ENCODE peak calls at places on chromosomes 6 and 20, in seven cellular contexts. Q is IMR-90, N is AG10803, F is cardiac fibroblast, Z is pancreas, V is heart right ventricle, H is GM12878. O is an unnamed sample.

GRCh38 chr20:37903317-37904007 is 535 bp downstream of the VSTM2L start:
- DNase-seq in Q (no peak), N (no peak), F (no peak), Z (no peak), V (no peak), H (no peak), O (no peak)

GRCh38 chr6:19327246-19327645 is 509.9 kb upstream of the ID4 start:
- DNase-seq in Q (peak), N (peak), F (peak), Z (no peak), V (no peak), H (no peak), O (no peak)

GRCh38 chr6:166671434-166672061 is 44.5 kb upstream of the RPS6KA2 start:
- DNase-seq in Q (no peak), N (no peak), F (peak), Z (no peak), V (no peak), H (no peak), O (no peak)

GRCh38 chr6:98416027-98416426 is 418.3 kb upstream of the POU3F2 start:
- DNase-seq in Q (no peak), N (no peak), F (no peak), Z (no peak), V (no peak), H (no peak), O (no peak)

GRCh38 chr20:46600286-46600752 is 49.9 kb upstream of the OCSTAMP start:
- DNase-seq in Q (no peak), N (no peak), F (no peak), Z (no peak), V (no peak), H (no peak), O (no peak)

GRCh38 chr6:28863607-28864320 is 60.0 kb downstream of the TRIM27 start:
- DNase-seq in Q (peak), N (peak), F (peak), Z (peak), V (peak), H (peak), O (peak)

GRCh38 chr6:134247271-134247833 is 70.6 kb downstream of the SGK1 start:
- DNase-seq in Q (no peak), N (no peak), F (no peak), Z (no peak), V (no peak), H (peak), O (no peak)

GRCh38 chr20:20439602-20440001 is 71.7 kb downstream of the INSM1 start:
- DNase-seq in Q (no peak), N (no peak), F (no peak), Z (no peak), V (no peak), H (no peak), O (no peak)

GRCh38 chr20:12433724-12434123 is 516.0 kb downstream of the BTBD3 start:
- DNase-seq in Q (no peak), N (no peak), F (no peak), Z (no peak), V (no peak), H (no peak), O (no peak)

GRCh38 chr6:90538651-90539050 is 48.2 kb downstream of the MAP3K7 start:
- DNase-seq in Q (peak), N (no peak), F (peak), Z (no peak), V (no peak), H (no peak), O (no peak)

GRCh38 chr20:49323622-49324238 is 45.9 kb upstream of the ZNFX1 start:
- DNase-seq in Q (peak), N (peak), F (peak), Z (no peak), V (no peak), H (no peak), O (no peak)

GRCh38 chr20:2314759-2315439 is 19.1 kb downstream of the TGM3 start:
- DNase-seq in Q (peak), N (peak), F (peak), Z (no peak), V (peak), H (no peak), O (no peak)

GRCh38 chr6:43736211-43736786 is 33.7 kb upstream of the VEGFA start:
- DNase-seq in Q (no peak), N (no peak), F (no peak), Z (no peak), V (no peak), H (no peak), O (no peak)

GRCh38 chr20:62907377-62908317 is 18.7 kb downstream of the DIDO1 start:
- DNase-seq in Q (peak), N (no peak), F (no peak), Z (no peak), V (no peak), H (no peak), O (no peak)

GRCh38 chr20:46898433-46898832 is 3.8 kb downstream of the EYA2 start:
- DNase-seq in Q (no peak), N (no peak), F (no peak), Z (no peak), V (no peak), H (no peak), O (no peak)

GRCh38 chr20:17735959-17736621 is 36.3 kb downstream of the BANF2 start:
- DNase-seq in Q (peak), N (no peak), F (no peak), Z (no peak), V (no peak), H (no peak), O (no peak)

GRCh38 chr6:13427346-13427745 is 60.1 kb downstream of the GFOD1 start:
- DNase-seq in Q (no peak), N (no peak), F (no peak), Z (no peak), V (no peak), H (peak), O (no peak)

GRCh38 chr6:13428528-13429405 is 58.6 kb downstream of the GFOD1 start:
- DNase-seq in Q (no peak), N (no peak), F (no peak), Z (no peak), V (no peak), H (peak), O (no peak)

GRCh38 chr6:13429406-13429753 is 58.0 kb downstream of the GFOD1 start:
- DNase-seq in Q (no peak), N (no peak), F (no peak), Z (no peak), V (no peak), H (no peak), O (no peak)

GRCh38 chr6:13425971-13426931 is 61.1 kb downstream of the GFOD1 start:
- DNase-seq in Q (peak), N (peak), F (peak), Z (no peak), V (no peak), H (peak), O (no peak)

DNA sequence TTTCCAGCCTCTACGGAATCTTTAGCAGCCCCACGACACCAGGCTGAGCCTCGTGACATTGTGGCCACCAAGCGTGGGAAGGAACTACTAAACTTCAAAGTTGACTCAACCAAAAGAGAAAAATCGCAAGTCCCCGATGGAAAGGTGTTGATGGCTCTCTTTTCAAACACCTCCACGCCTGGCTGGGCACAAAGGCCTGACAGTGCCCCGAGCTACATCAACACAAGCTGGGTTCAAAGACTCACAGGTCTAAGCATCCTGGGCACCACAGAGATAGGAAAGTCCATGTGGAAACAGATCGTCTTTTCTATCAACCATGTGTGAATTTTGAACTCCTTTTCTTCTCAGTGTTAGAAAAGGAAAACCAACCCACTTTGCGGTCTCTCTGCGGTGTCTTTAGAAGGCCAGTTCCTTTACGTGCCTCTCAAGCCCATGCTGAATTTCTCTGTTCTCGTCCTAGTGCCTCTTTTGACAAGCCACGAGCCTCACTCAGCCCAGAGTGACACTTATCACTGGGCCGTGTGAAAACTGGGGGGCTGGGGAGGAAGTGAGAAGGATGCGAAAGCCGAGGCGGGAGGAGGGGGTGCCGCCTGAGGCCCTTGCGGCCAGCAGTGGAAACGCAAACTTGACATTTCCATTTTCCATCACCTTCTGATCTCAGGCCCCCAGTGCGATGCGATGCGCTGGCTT is 59.4 kb downstream of the GFOD1 start:
- DNase-seq in Q (no peak), N (no peak), F (no peak), Z (no peak), V (no peak), H (peak), O (no peak)
- TF ChIP-seq CTCF in Q (no peak), N (no peak), F (no peak), Z (no peak), V (no peak), H (peak), O (no peak)

GRCh38 chr6:25219147-25219546 is 60.0 kb upstream of the CARMIL1 start:
- DNase-seq in Q (no peak), N (no peak), F (no peak), Z (no peak), V (no peak), H (no peak), O (no peak)

GRCh38 chr6:25217275-25217674 is 61.9 kb upstream of the CARMIL1 start:
- DNase-seq in Q (no peak), N (peak), F (no peak), Z (no peak), V (no peak), H (no peak), O (no peak)

GRCh38 chr6:25218346-25218745 is 60.8 kb upstream of the CARMIL1 start:
- DNase-seq in Q (no peak), N (no peak), F (no peak), Z (peak), V (no peak), H (no peak), O (no peak)

GRCh38 chr6:25220853-25221252 is 58.3 kb upstream of the CARMIL1 start:
- DNase-seq in Q (no peak), N (no peak), F (no peak), Z (no peak), V (no peak), H (no peak), O (no peak)

DNA sequence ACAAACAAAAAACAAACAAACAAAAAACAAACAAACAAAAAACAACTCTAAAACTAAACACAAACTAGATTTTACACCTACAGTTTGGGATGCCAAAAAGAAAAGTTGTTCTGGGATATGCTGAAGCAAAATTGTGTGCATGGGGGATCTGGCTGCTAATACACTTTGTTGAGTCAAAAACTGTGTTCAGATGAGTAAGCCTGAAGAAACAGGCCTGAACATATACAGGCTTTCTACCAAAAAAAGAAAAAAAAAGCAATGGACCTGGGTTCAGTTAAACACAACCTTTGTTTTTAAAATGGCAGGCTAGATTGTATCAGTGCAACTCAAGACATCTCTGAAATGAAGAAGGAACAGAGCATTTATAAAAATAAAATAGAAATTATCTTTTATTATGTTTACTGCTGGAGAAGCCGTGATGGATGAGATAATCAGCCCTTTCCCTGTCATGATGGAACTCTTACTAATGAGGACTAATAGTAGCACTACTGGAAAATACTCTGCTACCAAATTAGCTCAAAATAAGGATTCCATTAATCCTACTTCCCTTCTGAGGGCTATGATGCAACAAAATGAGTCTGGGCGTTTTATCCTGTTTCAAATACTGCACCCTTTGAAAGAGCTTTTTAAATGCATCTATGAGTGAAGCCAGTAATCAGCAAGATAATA is 59.5 kb upstream of the CARMIL1 start:
- DNase-seq in Q (no peak), N (no peak), F (no peak), Z (no peak), V (no peak), H (no peak), O (no peak)
- H3K4me3 ChIP-seq in Q (no peak), N (no peak), F (no peak), Z (no peak), V (no peak), H (no peak), O (no peak)

DNA sequence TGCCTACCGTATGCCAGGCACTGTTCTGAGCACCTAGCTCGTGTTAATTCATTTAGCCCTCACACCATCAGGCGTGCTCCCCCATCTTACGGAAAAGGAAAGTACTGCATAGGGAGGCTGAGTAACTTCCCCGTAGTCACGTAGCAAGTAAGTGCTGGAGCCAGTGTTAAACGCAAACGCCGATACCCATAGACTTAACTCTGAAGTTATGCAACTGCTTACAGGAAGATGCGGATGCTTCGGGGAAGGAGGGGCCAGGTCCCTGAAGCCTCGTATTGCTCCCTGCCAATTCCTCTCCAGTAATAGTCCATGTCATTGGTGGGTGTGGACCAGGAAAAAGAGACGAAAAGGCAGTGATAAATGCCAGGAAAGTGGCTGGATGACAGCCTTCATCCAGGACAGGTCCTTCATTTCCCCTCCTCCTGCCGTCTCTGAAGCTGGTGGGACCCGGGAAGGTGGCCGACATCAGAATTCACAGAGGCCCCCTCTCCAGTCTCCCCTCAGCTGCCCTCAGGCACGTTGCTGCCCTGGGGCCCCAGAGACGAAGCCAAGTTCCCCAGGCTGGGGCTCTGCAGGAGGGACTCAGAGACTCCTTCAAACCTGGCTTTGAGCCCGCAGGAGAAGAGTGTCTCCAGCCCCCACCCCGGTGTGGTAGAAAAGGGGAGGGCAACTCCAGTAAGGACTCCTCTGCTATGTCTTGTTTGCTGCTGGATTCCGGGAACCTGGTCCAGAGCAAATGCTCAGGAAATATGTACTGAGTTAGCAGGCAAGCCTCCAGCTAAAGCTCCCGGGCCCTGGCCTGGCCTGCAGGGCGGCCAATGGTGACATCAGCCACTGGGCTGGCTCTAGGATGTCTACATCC is 37.7 kb downstream of the RAB44 start:
- DNase-seq in Q (peak), N (peak), F (peak), Z (peak), V (peak), H (no peak), O (peak)
- TF ChIP-seq CTCF in Q (peak), N (peak), F (no peak), Z (no peak), V (peak), H (peak), O (no peak)

GRCh38 chr20:610130-611046 is at the start of gene TCF15:
- DNase-seq in Q (no peak), N (no peak), F (no peak), Z (no peak), V (peak), H (no peak), O (no peak)
- H3K4me3 ChIP-seq in Q (no peak), N (no peak), F (no peak), Z (no peak), V (peak), H (no peak), O (no peak)

GRCh38 chr6:50824505-50824904 is 5.8 kb downstream of the TFAP2B start:
- DNase-seq in Q (no peak), N (no peak), F (no peak), Z (no peak), V (no peak), H (no peak), O (no peak)
- TF ChIP-seq CTCF in Q (no peak), N (no peak), F (no peak), Z (no peak), V (no peak), H (no peak), O (no peak)

GRCh38 chr6:48067148-48067709 is 43.8 kb downstream of the PTCHD4 start:
- DNase-seq in Q (no peak), N (peak), F (no peak), Z (no peak), V (no peak), H (no peak), O (no peak)

GRCh38 chr6:48074368-48074767 is 36.6 kb downstream of the PTCHD4 start:
- DNase-seq in Q (no peak), N (peak), F (peak), Z (no peak), V (no peak), H (no peak), O (no peak)

GRCh38 chr6:48071833-48072232 is 39.2 kb downstream of the PTCHD4 start:
- DNase-seq in Q (no peak), N (no peak), F (no peak), Z (no peak), V (no peak), H (no peak), O (no peak)

GRCh38 chr6:48069280-48069679 is 41.7 kb downstream of the PTCHD4 start:
- DNase-seq in Q (peak), N (no peak), F (no peak), Z (peak), V (no peak), H (no peak), O (no peak)

DNA sequence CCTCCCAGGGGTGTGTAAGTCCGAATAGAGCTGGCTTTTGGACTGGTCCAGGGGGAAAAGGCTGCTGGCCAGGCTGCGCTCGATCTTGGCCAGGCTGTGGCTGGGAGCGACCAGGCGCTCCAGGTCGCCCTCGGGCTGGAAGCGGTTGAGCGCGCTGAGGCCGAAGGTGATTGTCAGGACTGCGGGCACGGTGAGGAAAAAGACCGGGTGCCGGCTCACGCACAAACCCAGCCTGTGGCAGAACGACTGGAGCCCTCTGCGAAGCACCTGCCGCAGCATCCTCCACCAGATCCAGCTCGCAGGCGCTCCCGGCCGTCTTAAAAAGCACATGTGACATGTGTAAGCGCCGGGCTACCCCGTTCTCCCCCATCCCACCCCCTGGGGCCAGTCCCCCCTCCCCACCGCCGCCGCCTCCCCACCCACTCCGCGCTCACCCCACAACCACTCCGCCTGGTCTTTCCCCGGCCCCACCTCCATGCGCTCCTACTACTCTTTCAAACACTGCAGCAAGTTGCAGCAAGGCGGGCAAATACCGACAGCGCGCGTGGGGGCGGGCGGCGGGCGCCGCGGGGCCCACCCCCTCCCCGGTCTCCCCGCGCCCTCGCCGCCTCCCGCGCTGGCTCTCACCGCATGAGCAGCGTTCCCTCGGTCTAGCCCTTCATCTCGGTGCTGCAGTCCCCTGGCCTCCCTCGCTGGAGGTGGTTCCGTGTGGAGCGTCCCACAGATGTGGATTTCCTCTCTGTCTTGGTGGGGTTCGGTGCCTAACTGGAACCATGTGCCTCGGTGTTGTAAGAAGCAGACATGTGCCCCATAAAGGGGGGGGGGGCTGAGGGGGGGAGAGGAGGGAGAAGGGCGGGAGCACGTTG is 42.4 kb downstream of the PTCHD4 start:
- DNase-seq in Q (no peak), N (no peak), F (no peak), Z (peak), V (peak), H (no peak), O (no peak)
- H3K4me3 ChIP-seq in Q (peak), N (no peak), F (peak), Z (no peak), V (peak), H (no peak), O (no peak)

O was measured in LNCaP clone FGC.